ENCODE peak calls at places on chromosomes 6 and 20, in seven cellular contexts. One of them, this sample, is unnamed.

GRCh38 chr20:1371830-1372539 is 20.9 kb downstream of the FKBP1A start:
- DNase-seq in Calu3: no peak
- DNase-seq in CD8-positive, alpha-beta T cell: no peak
- DNase-seq in progenitor cell of endocrine pancreas: no peak
- DNase-seq in neural progenitor cell: no peak
- DNase-seq in astrocyte of the spinal cord: no peak
- DNase-seq in hepatocyte: no peak
- DNase-seq in this sample: no peak

GRCh38 chr20:37538003-37538402 is 10.3 kb upstream of the BLCAP start:
- DNase-seq in CD8-positive, alpha-beta T cell: no peak
- DNase-seq in Calu3: peak
- DNase-seq in astrocyte of the spinal cord: peak
- DNase-seq in neural progenitor cell: no peak
- DNase-seq in hepatocyte: peak
- DNase-seq in progenitor cell of endocrine pancreas: no peak
- DNase-seq in this sample: peak

GRCh38 chr6:144262470-144263369 is 22.4 kb upstream of the UTRN start:
- DNase-seq in neural progenitor cell: no peak
- DNase-seq in astrocyte of the spinal cord: no peak
- DNase-seq in CD8-positive, alpha-beta T cell: no peak
- DNase-seq in hepatocyte: no peak
- DNase-seq in Calu3: no peak
- DNase-seq in progenitor cell of endocrine pancreas: no peak
- DNase-seq in this sample: no peak

GRCh38 chr6:48032156-48032555 is 78.8 kb downstream of the PTCHD4 start:
- DNase-seq in progenitor cell of endocrine pancreas: no peak
- DNase-seq in Calu3: no peak
- DNase-seq in neural progenitor cell: no peak
- DNase-seq in CD8-positive, alpha-beta T cell: no peak
- DNase-seq in hepatocyte: no peak
- DNase-seq in astrocyte of the spinal cord: peak
- DNase-seq in this sample: peak

GRCh38 chr6:169959129-169960002 is 207.9 kb downstream of the ERMARD start:
- DNase-seq in progenitor cell of endocrine pancreas: no peak
- DNase-seq in Calu3: no peak
- DNase-seq in astrocyte of the spinal cord: no peak
- DNase-seq in hepatocyte: no peak
- DNase-seq in neural progenitor cell: no peak
- DNase-seq in CD8-positive, alpha-beta T cell: peak
- DNase-seq in this sample: no peak

GRCh38 chr20:58131111-58131510 is 97.3 kb downstream of the ANKRD60 start:
- DNase-seq in CD8-positive, alpha-beta T cell: no peak
- DNase-seq in progenitor cell of endocrine pancreas: no peak
- DNase-seq in neural progenitor cell: peak
- DNase-seq in astrocyte of the spinal cord: peak
- DNase-seq in hepatocyte: no peak
- DNase-seq in Calu3: peak
- DNase-seq in this sample: no peak

GRCh38 chr6:49565855-49566254 is 15.4 kb downstream of the C6orf141 start:
- DNase-seq in Calu3: peak
- DNase-seq in progenitor cell of endocrine pancreas: no peak
- DNase-seq in astrocyte of the spinal cord: peak
- DNase-seq in hepatocyte: no peak
- DNase-seq in CD8-positive, alpha-beta T cell: no peak
- DNase-seq in neural progenitor cell: no peak
- DNase-seq in this sample: no peak

GRCh38 chr20:61478094-61478493 is 226.0 kb downstream of the CDH4 start:
- DNase-seq in CD8-positive, alpha-beta T cell: no peak
- DNase-seq in Calu3: no peak
- DNase-seq in astrocyte of the spinal cord: no peak
- DNase-seq in neural progenitor cell: no peak
- DNase-seq in hepatocyte: no peak
- DNase-seq in progenitor cell of endocrine pancreas: no peak
- DNase-seq in this sample: no peak

GRCh38 chr20:1945134-1945618 is 48.7 kb downstream of the PDYN start:
- DNase-seq in astrocyte of the spinal cord: no peak
- DNase-seq in hepatocyte: peak
- DNase-seq in Calu3: no peak
- DNase-seq in neural progenitor cell: no peak
- DNase-seq in CD8-positive, alpha-beta T cell: no peak
- DNase-seq in progenitor cell of endocrine pancreas: no peak
- DNase-seq in this sample: no peak

GRCh38 chr6:63272397-63272796 is 47.4 kb downstream of the LGSN start:
- DNase-seq in Calu3: peak
- DNase-seq in progenitor cell of endocrine pancreas: no peak
- DNase-seq in neural progenitor cell: peak
- DNase-seq in hepatocyte: peak
- DNase-seq in CD8-positive, alpha-beta T cell: no peak
- DNase-seq in astrocyte of the spinal cord: peak
- DNase-seq in this sample: peak

GRCh38 chr20:63652192-63652980 is 838 bp downstream of the STMN3 start:
- DNase-seq in CD8-positive, alpha-beta T cell: peak
- DNase-seq in neural progenitor cell: peak
- DNase-seq in Calu3: no peak
- DNase-seq in hepatocyte: peak
- DNase-seq in progenitor cell of endocrine pancreas: no peak
- DNase-seq in astrocyte of the spinal cord: no peak
- DNase-seq in this sample: no peak

GRCh38 chr6:31660224-31660997 is at the start of gene C6orf47:
- DNase-seq in CD8-positive, alpha-beta T cell: peak
- DNase-seq in astrocyte of the spinal cord: peak
- DNase-seq in Calu3: peak
- DNase-seq in hepatocyte: peak
- DNase-seq in neural progenitor cell: peak
- DNase-seq in progenitor cell of endocrine pancreas: peak
- DNase-seq in this sample: peak

GRCh38 chr20:35828434-35828833 is 56.6 kb downstream of the PHF20 start:
- DNase-seq in progenitor cell of endocrine pancreas: no peak
- DNase-seq in astrocyte of the spinal cord: peak
- DNase-seq in CD8-positive, alpha-beta T cell: no peak
- DNase-seq in hepatocyte: peak
- DNase-seq in neural progenitor cell: no peak
- DNase-seq in Calu3: no peak
- DNase-seq in this sample: no peak

GRCh38 chr6:105982761-105983600 is 103.2 kb upstream of the PRDM1 start:
- DNase-seq in hepatocyte: no peak
- DNase-seq in CD8-positive, alpha-beta T cell: no peak
- DNase-seq in astrocyte of the spinal cord: no peak
- DNase-seq in neural progenitor cell: no peak
- DNase-seq in progenitor cell of endocrine pancreas: no peak
- DNase-seq in Calu3: no peak
- DNase-seq in this sample: no peak

GRCh38 chr6:42316981-42317380 is 99.3 kb upstream of the MRPS10 start:
- DNase-seq in CD8-positive, alpha-beta T cell: no peak
- DNase-seq in progenitor cell of endocrine pancreas: no peak
- DNase-seq in astrocyte of the spinal cord: peak
- DNase-seq in hepatocyte: no peak
- DNase-seq in Calu3: no peak
- DNase-seq in neural progenitor cell: no peak
- DNase-seq in this sample: no peak

GRCh38 chr6:147135211-147135672 is 69.0 kb upstream of the STXBP5 start:
- DNase-seq in CD8-positive, alpha-beta T cell: no peak
- DNase-seq in astrocyte of the spinal cord: peak
- DNase-seq in hepatocyte: peak
- DNase-seq in neural progenitor cell: no peak
- DNase-seq in Calu3: no peak
- DNase-seq in progenitor cell of endocrine pancreas: no peak
- DNase-seq in this sample: peak

GRCh38 chr20:20551409-20551808 is 161.0 kb downstream of the RALGAPA2 start:
- DNase-seq in Calu3: no peak
- DNase-seq in progenitor cell of endocrine pancreas: no peak
- DNase-seq in CD8-positive, alpha-beta T cell: no peak
- DNase-seq in hepatocyte: no peak
- DNase-seq in neural progenitor cell: no peak
- DNase-seq in astrocyte of the spinal cord: no peak
- DNase-seq in this sample: no peak

GRCh38 chr20:1813101-1813529 is 82.1 kb upstream of the SIRPA start:
- DNase-seq in progenitor cell of endocrine pancreas: no peak
- DNase-seq in neural progenitor cell: no peak
- DNase-seq in astrocyte of the spinal cord: peak
- DNase-seq in CD8-positive, alpha-beta T cell: no peak
- DNase-seq in Calu3: peak
- DNase-seq in hepatocyte: no peak
- DNase-seq in this sample: peak

GRCh38 chr6:106281088-106281487 is 44.5 kb downstream of the ATG5 start:
- DNase-seq in CD8-positive, alpha-beta T cell: no peak
- DNase-seq in Calu3: no peak
- DNase-seq in astrocyte of the spinal cord: no peak
- DNase-seq in progenitor cell of endocrine pancreas: no peak
- DNase-seq in hepatocyte: no peak
- DNase-seq in neural progenitor cell: no peak
- DNase-seq in this sample: peak

DNA sequence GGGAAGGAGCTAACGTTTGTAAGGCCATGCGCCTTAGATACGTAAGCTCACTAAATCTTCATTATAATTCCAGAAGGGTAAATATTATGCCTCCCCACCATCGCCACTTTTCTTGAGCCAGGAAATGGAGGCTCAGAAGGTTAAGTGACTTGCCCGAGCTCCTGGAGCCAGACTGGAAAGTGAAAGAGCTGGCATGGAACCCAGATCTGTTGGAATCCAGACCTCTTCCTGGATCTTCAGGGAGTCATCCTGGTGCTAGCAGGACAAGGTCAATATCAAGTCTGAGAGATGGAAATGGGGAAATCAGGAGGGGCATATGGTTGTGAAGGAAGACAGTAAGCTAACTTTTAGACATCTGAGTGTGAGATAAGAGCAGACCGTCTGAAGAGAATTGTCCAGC is 6.1 kb downstream of the TMEM200A start:
- DNase-seq in Calu3: no peak
- DNase-seq in progenitor cell of endocrine pancreas: no peak
- DNase-seq in neural progenitor cell: no peak
- DNase-seq in astrocyte of the spinal cord: no peak
- DNase-seq in hepatocyte: no peak
- DNase-seq in CD8-positive, alpha-beta T cell: no peak
- DNase-seq in this sample: no peak
- TF ChIP-seq CTCF in Calu3: no peak
- TF ChIP-seq CTCF in progenitor cell of endocrine pancreas: no peak
- TF ChIP-seq CTCF in neural progenitor cell: no peak
- TF ChIP-seq CTCF in astrocyte of the spinal cord: no peak
- TF ChIP-seq CTCF in hepatocyte: no peak
- TF ChIP-seq CTCF in CD8-positive, alpha-beta T cell: no peak
- TF ChIP-seq CTCF in this sample: no peak

DNA sequence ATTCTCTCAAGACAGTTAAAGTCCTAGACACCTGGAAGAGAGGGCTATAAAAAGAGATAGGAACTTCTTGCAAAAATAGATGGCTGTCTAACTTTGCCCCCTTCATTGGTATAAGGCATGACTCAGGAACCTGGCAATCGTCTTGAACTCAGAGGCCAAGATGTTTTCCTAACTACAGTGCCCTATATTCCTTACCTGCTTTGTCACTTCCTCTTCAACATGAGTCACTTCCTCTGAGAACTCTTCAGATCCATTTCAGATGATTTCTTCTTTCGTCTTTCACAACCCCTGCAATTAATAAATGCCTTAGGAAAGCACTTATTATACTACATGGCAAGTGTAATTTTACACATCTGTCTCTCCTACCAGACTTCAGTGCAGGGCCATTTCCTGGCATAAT is 83.5 kb downstream of the HAO1 start:
- DNase-seq in hepatocyte: no peak
- DNase-seq in progenitor cell of endocrine pancreas: no peak
- DNase-seq in Calu3: no peak
- DNase-seq in neural progenitor cell: no peak
- DNase-seq in astrocyte of the spinal cord: peak
- DNase-seq in CD8-positive, alpha-beta T cell: no peak
- DNase-seq in this sample: peak
- TF ChIP-seq CTCF in hepatocyte: no peak
- TF ChIP-seq CTCF in progenitor cell of endocrine pancreas: no peak
- TF ChIP-seq CTCF in Calu3: no peak
- TF ChIP-seq CTCF in neural progenitor cell: no peak
- TF ChIP-seq CTCF in astrocyte of the spinal cord: no peak
- TF ChIP-seq CTCF in CD8-positive, alpha-beta T cell: no peak
- TF ChIP-seq CTCF in this sample: no peak

GRCh38 chr6:38933426-38933825 is 115.2 kb upstream of the GLP1R start:
- DNase-seq in CD8-positive, alpha-beta T cell: no peak
- DNase-seq in hepatocyte: peak
- DNase-seq in neural progenitor cell: no peak
- DNase-seq in Calu3: peak
- DNase-seq in progenitor cell of endocrine pancreas: no peak
- DNase-seq in astrocyte of the spinal cord: peak
- DNase-seq in this sample: peak
- TF ChIP-seq CTCF in CD8-positive, alpha-beta T cell: no peak
- TF ChIP-seq CTCF in hepatocyte: peak
- TF ChIP-seq CTCF in neural progenitor cell: no peak
- TF ChIP-seq CTCF in Calu3: peak
- TF ChIP-seq CTCF in progenitor cell of endocrine pancreas: no peak
- TF ChIP-seq CTCF in astrocyte of the spinal cord: peak
- TF ChIP-seq CTCF in this sample: peak

GRCh38 chr20:45095753-45096371 is 5.1 kb downstream of the KCNS1 start:
- DNase-seq in astrocyte of the spinal cord: peak
- DNase-seq in hepatocyte: peak
- DNase-seq in neural progenitor cell: peak
- DNase-seq in progenitor cell of endocrine pancreas: no peak
- DNase-seq in Calu3: peak
- DNase-seq in CD8-positive, alpha-beta T cell: peak
- DNase-seq in this sample: peak

GRCh38 chr20:45096781-45097180 is 4.1 kb downstream of the KCNS1 start:
- DNase-seq in neural progenitor cell: no peak
- DNase-seq in progenitor cell of endocrine pancreas: no peak
- DNase-seq in astrocyte of the spinal cord: no peak
- DNase-seq in Calu3: no peak
- DNase-seq in CD8-positive, alpha-beta T cell: no peak
- DNase-seq in hepatocyte: no peak
- DNase-seq in this sample: no peak

GRCh38 chr20:45097485-45098095 is 3.3 kb downstream of the KCNS1 start:
- DNase-seq in astrocyte of the spinal cord: peak
- DNase-seq in CD8-positive, alpha-beta T cell: peak
- DNase-seq in hepatocyte: no peak
- DNase-seq in progenitor cell of endocrine pancreas: no peak
- DNase-seq in Calu3: no peak
- DNase-seq in neural progenitor cell: no peak
- DNase-seq in this sample: no peak

GRCh38 chr20:45100563-45101245 is at the start of gene KCNS1:
- DNase-seq in progenitor cell of endocrine pancreas: peak
- DNase-seq in Calu3: peak
- DNase-seq in astrocyte of the spinal cord: peak
- DNase-seq in hepatocyte: peak
- DNase-seq in CD8-positive, alpha-beta T cell: no peak
- DNase-seq in neural progenitor cell: peak
- DNase-seq in this sample: no peak

DNA sequence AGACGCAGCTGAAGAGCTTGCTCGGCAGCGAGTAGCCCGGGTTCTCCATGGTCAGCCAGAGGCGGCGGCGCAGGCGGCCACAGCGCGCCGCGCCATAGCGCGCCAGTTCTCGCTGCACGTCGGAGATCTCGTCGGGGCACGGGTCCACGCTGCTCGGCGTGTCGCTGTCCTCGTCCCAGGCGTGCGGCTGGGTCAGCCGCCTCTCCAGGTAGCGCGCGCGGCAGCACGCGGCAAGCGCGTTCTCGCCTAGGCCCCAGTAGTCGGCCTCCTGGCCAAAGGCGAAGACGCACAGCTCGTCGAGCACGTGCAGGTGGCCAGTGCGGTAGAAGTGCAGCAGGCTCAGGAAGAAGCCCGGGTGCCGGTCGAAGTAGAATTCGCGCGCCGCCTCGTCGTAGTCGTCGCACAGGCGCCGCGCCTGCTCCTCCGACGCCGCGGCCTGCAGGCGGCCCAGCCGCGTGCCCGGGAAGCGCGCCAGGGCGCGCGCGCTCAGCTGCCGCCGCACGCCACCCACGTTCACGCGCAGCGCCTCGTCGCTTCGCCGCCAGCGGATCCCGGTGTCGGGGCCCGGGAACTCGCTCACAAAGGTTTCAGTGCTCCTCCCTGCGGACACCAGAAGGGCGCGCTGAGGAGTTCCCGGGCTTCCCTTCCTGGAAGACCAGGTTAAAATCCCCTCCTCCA is 2.7 kb downstream of the KCNS1 start:
- DNase-seq in progenitor cell of endocrine pancreas: no peak
- DNase-seq in CD8-positive, alpha-beta T cell: peak
- DNase-seq in hepatocyte: peak
- DNase-seq in astrocyte of the spinal cord: peak
- DNase-seq in Calu3: no peak
- DNase-seq in neural progenitor cell: peak
- DNase-seq in this sample: no peak
- TF ChIP-seq CTCF in progenitor cell of endocrine pancreas: peak
- TF ChIP-seq CTCF in CD8-positive, alpha-beta T cell: no peak
- TF ChIP-seq CTCF in hepatocyte: peak
- TF ChIP-seq CTCF in astrocyte of the spinal cord: peak
- TF ChIP-seq CTCF in Calu3: no peak
- TF ChIP-seq CTCF in neural progenitor cell: peak
- TF ChIP-seq CTCF in this sample: no peak

This sample was measured in HFFc6.